ENCODE peak calls at places on chromosome 18, in four cellular contexts. One of them, this sample, is unnamed.

GRCh38 chr18:74611791-74612190 is 14.1 kb downstream of the ZNF407 start:
- DNase-seq in T-helper 17 cell: no peak
- DNase-seq in glutamatergic neuron: no peak
- DNase-seq in activated CD4-positive, alpha-beta T cell treated with anti-CD3 and anti-CD28 coated beads, Interleukin-2, amount 50 U/mL, for 48 hours: no peak
- DNase-seq in this sample: no peak

GRCh38 chr18:38198956-38199355 is 633.4 kb upstream of the CELF4 start:
- DNase-seq in T-helper 17 cell: no peak
- DNase-seq in activated CD4-positive, alpha-beta T cell treated with anti-CD3 and anti-CD28 coated beads, Interleukin-2, amount 50 U/mL, for 48 hours: no peak
- DNase-seq in glutamatergic neuron: no peak
- DNase-seq in this sample: no peak

GRCh38 chr18:74775239-74775638 is 177.6 kb downstream of the ZNF407 start:
- DNase-seq in T-helper 17 cell: no peak
- DNase-seq in activated CD4-positive, alpha-beta T cell treated with anti-CD3 and anti-CD28 coated beads, Interleukin-2, amount 50 U/mL, for 48 hours: no peak
- DNase-seq in glutamatergic neuron: no peak
- DNase-seq in this sample: peak

GRCh38 chr18:10247402-10248117 is 206.9 kb upstream of the APCDD1 start:
- DNase-seq in activated CD4-positive, alpha-beta T cell treated with anti-CD3 and anti-CD28 coated beads, Interleukin-2, amount 50 U/mL, for 48 hours: no peak
- DNase-seq in glutamatergic neuron: peak
- DNase-seq in T-helper 17 cell: no peak
- DNase-seq in this sample: no peak

GRCh38 chr18:74996055-74996454 is 212.9 kb downstream of the PTGR3 start:
- DNase-seq in T-helper 17 cell: no peak
- DNase-seq in glutamatergic neuron: no peak
- DNase-seq in activated CD4-positive, alpha-beta T cell treated with anti-CD3 and anti-CD28 coated beads, Interleukin-2, amount 50 U/mL, for 48 hours: no peak
- DNase-seq in this sample: no peak

GRCh38 chr18:79695856-79696850 is 16.6 kb downstream of the CTDP1 start:
- DNase-seq in glutamatergic neuron: no peak
- DNase-seq in activated CD4-positive, alpha-beta T cell treated with anti-CD3 and anti-CD28 coated beads, Interleukin-2, amount 50 U/mL, for 48 hours: no peak
- DNase-seq in T-helper 17 cell: no peak
- DNase-seq in this sample: no peak

GRCh38 chr18:58567453-58568196 is 61.3 kb downstream of the ALPK2 start:
- DNase-seq in activated CD4-positive, alpha-beta T cell treated with anti-CD3 and anti-CD28 coated beads, Interleukin-2, amount 50 U/mL, for 48 hours: no peak
- DNase-seq in T-helper 17 cell: no peak
- DNase-seq in glutamatergic neuron: no peak
- DNase-seq in this sample: peak

GRCh38 chr18:79953921-79954651 is 2.6 kb upstream of the SLC66A2 start:
- DNase-seq in activated CD4-positive, alpha-beta T cell treated with anti-CD3 and anti-CD28 coated beads, Interleukin-2, amount 50 U/mL, for 48 hours: peak
- DNase-seq in glutamatergic neuron: no peak
- DNase-seq in T-helper 17 cell: no peak
- DNase-seq in this sample: no peak

GRCh38 chr18:46660955-46661749 is 4.1 kb upstream of the LOXHD1 start:
- DNase-seq in glutamatergic neuron: peak
- DNase-seq in T-helper 17 cell: no peak
- DNase-seq in activated CD4-positive, alpha-beta T cell treated with anti-CD3 and anti-CD28 coated beads, Interleukin-2, amount 50 U/mL, for 48 hours: no peak
- DNase-seq in this sample: no peak

GRCh38 chr18:48784654-48785053 is 166.1 kb downstream of the SMAD7 start:
- DNase-seq in activated CD4-positive, alpha-beta T cell treated with anti-CD3 and anti-CD28 coated beads, Interleukin-2, amount 50 U/mL, for 48 hours: no peak
- DNase-seq in glutamatergic neuron: no peak
- DNase-seq in T-helper 17 cell: no peak
- DNase-seq in this sample: no peak

GRCh38 chr18:22311301-22311700 is 106.4 kb downstream of the CTAGE1 start:
- DNase-seq in T-helper 17 cell: no peak
- DNase-seq in glutamatergic neuron: no peak
- DNase-seq in activated CD4-positive, alpha-beta T cell treated with anti-CD3 and anti-CD28 coated beads, Interleukin-2, amount 50 U/mL, for 48 hours: no peak
- DNase-seq in this sample: peak

GRCh38 chr18:1968801-1969498 is 602.4 kb downstream of the METTL4 start:
- DNase-seq in glutamatergic neuron: no peak
- DNase-seq in T-helper 17 cell: no peak
- DNase-seq in activated CD4-positive, alpha-beta T cell treated with anti-CD3 and anti-CD28 coated beads, Interleukin-2, amount 50 U/mL, for 48 hours: no peak
- DNase-seq in this sample: no peak

GRCh38 chr18:78429127-78430108 is 550.2 kb upstream of the SALL3 start:
- DNase-seq in T-helper 17 cell: no peak
- DNase-seq in glutamatergic neuron: no peak
- DNase-seq in activated CD4-positive, alpha-beta T cell treated with anti-CD3 and anti-CD28 coated beads, Interleukin-2, amount 50 U/mL, for 48 hours: no peak
- DNase-seq in this sample: no peak

GRCh38 chr18:45657357-45658335 is 42.4 kb downstream of the SLC14A2 start:
- DNase-seq in activated CD4-positive, alpha-beta T cell treated with anti-CD3 and anti-CD28 coated beads, Interleukin-2, amount 50 U/mL, for 48 hours: peak
- DNase-seq in glutamatergic neuron: no peak
- DNase-seq in T-helper 17 cell: no peak
- DNase-seq in this sample: no peak

GRCh38 chr18:9838144-9838877 is 47.5 kb upstream of the TXNDC2 start:
- DNase-seq in activated CD4-positive, alpha-beta T cell treated with anti-CD3 and anti-CD28 coated beads, Interleukin-2, amount 50 U/mL, for 48 hours: no peak
- DNase-seq in glutamatergic neuron: no peak
- DNase-seq in T-helper 17 cell: no peak
- DNase-seq in this sample: no peak

GRCh38 chr18:79481041-79481790 is 85.5 kb downstream of the NFATC1 start:
- DNase-seq in activated CD4-positive, alpha-beta T cell treated with anti-CD3 and anti-CD28 coated beads, Interleukin-2, amount 50 U/mL, for 48 hours: no peak
- DNase-seq in T-helper 17 cell: no peak
- DNase-seq in glutamatergic neuron: peak
- DNase-seq in this sample: no peak

GRCh38 chr18:12233378-12233777 is 20.8 kb upstream of the CIDEA start:
- DNase-seq in activated CD4-positive, alpha-beta T cell treated with anti-CD3 and anti-CD28 coated beads, Interleukin-2, amount 50 U/mL, for 48 hours: no peak
- DNase-seq in T-helper 17 cell: no peak
- DNase-seq in glutamatergic neuron: no peak
- DNase-seq in this sample: no peak

GRCh38 chr18:48627216-48627615 is 88.4 kb downstream of the CTIF start:
- DNase-seq in T-helper 17 cell: no peak
- DNase-seq in activated CD4-positive, alpha-beta T cell treated with anti-CD3 and anti-CD28 coated beads, Interleukin-2, amount 50 U/mL, for 48 hours: no peak
- DNase-seq in glutamatergic neuron: no peak
- DNase-seq in this sample: no peak

GRCh38 chr18:4751523-4751922 is 296.4 kb upstream of the DLGAP1 start:
- DNase-seq in T-helper 17 cell: no peak
- DNase-seq in glutamatergic neuron: no peak
- DNase-seq in activated CD4-positive, alpha-beta T cell treated with anti-CD3 and anti-CD28 coated beads, Interleukin-2, amount 50 U/mL, for 48 hours: no peak
- DNase-seq in this sample: no peak

GRCh38 chr18:22228930-22229329 is 59.5 kb downstream of the GATA6 start:
- DNase-seq in T-helper 17 cell: no peak
- DNase-seq in activated CD4-positive, alpha-beta T cell treated with anti-CD3 and anti-CD28 coated beads, Interleukin-2, amount 50 U/mL, for 48 hours: no peak
- DNase-seq in glutamatergic neuron: no peak
- DNase-seq in this sample: no peak

GRCh38 chr18:54162431-54162830 is 62.0 kb downstream of the MBD2 start:
- DNase-seq in glutamatergic neuron: no peak
- DNase-seq in T-helper 17 cell: no peak
- DNase-seq in activated CD4-positive, alpha-beta T cell treated with anti-CD3 and anti-CD28 coated beads, Interleukin-2, amount 50 U/mL, for 48 hours: no peak
- DNase-seq in this sample: no peak

GRCh38 chr18:4854664-4855063 is 342.4 kb downstream of the AKAIN1 start:
- DNase-seq in T-helper 17 cell: no peak
- DNase-seq in glutamatergic neuron: no peak
- DNase-seq in activated CD4-positive, alpha-beta T cell treated with anti-CD3 and anti-CD28 coated beads, Interleukin-2, amount 50 U/mL, for 48 hours: no peak
- DNase-seq in this sample: no peak